ENCODE peak calls at places on chromosomes 6 and 20, in nine cellular contexts. One of them, this sample, is unnamed.

GRCh38 chr6:26363882-26364825 is 844 bp upstream of the BTN3A2 start:
- DNase-seq in heart right ventricle: no peak
- DNase-seq in bronchial epithelial cell: no peak
- DNase-seq in thyroid gland: no peak
- DNase-seq in kidney: no peak
- DNase-seq in psoas muscle: no peak
- DNase-seq in BJ: no peak
- DNase-seq in astrocyte of the spinal cord: peak
- DNase-seq in AG04449: no peak
- DNase-seq in this sample: no peak

GRCh38 chr6:119614138-119614537 is 264.6 kb upstream of the MAN1A1 start:
- DNase-seq in heart right ventricle: no peak
- DNase-seq in bronchial epithelial cell: no peak
- DNase-seq in thyroid gland: no peak
- DNase-seq in kidney: no peak
- DNase-seq in psoas muscle: no peak
- DNase-seq in BJ: no peak
- DNase-seq in astrocyte of the spinal cord: no peak
- DNase-seq in AG04449: no peak
- DNase-seq in this sample: no peak

GRCh38 chr20:9996944-9997343 is 37.8 kb upstream of the ANKEF1 start:
- DNase-seq in heart right ventricle: no peak
- DNase-seq in bronchial epithelial cell: peak
- DNase-seq in thyroid gland: no peak
- DNase-seq in kidney: no peak
- DNase-seq in psoas muscle: no peak
- DNase-seq in BJ: no peak
- DNase-seq in astrocyte of the spinal cord: no peak
- DNase-seq in AG04449: no peak
- DNase-seq in this sample: no peak

GRCh38 chr6:121965739-121966138 is 433.7 kb upstream of the HSF2 start:
- DNase-seq in heart right ventricle: no peak
- DNase-seq in bronchial epithelial cell: no peak
- DNase-seq in thyroid gland: no peak
- DNase-seq in kidney: no peak
- DNase-seq in psoas muscle: peak
- DNase-seq in BJ: no peak
- DNase-seq in astrocyte of the spinal cord: no peak
- DNase-seq in AG04449: no peak
- DNase-seq in this sample: no peak

GRCh38 chr6:151352410-151353399 is 38.7 kb downstream of the ZBTB2 start:
- DNase-seq in heart right ventricle: no peak
- DNase-seq in bronchial epithelial cell: no peak
- DNase-seq in thyroid gland: no peak
- DNase-seq in kidney: no peak
- DNase-seq in psoas muscle: no peak
- DNase-seq in BJ: no peak
- DNase-seq in astrocyte of the spinal cord: no peak
- DNase-seq in AG04449: no peak
- DNase-seq in this sample: no peak

GRCh38 chr6:158374020-158374419 is 61.8 kb downstream of the TULP4 start:
- DNase-seq in heart right ventricle: no peak
- DNase-seq in bronchial epithelial cell: no peak
- DNase-seq in thyroid gland: no peak
- DNase-seq in kidney: no peak
- DNase-seq in psoas muscle: no peak
- DNase-seq in BJ: no peak
- DNase-seq in astrocyte of the spinal cord: no peak
- DNase-seq in AG04449: no peak
- DNase-seq in this sample: no peak

GRCh38 chr6:43667245-43668150 is 20.1 kb downstream of the MRPS18A start:
- DNase-seq in heart right ventricle: peak
- DNase-seq in bronchial epithelial cell: peak
- DNase-seq in thyroid gland: peak
- DNase-seq in kidney: peak
- DNase-seq in psoas muscle: peak
- DNase-seq in BJ: no peak
- DNase-seq in astrocyte of the spinal cord: peak
- DNase-seq in AG04449: no peak
- DNase-seq in this sample: peak

GRCh38 chr6:26270903-26271639 is 93.9 kb upstream of the BTN3A2 start:
- DNase-seq in heart right ventricle: peak
- DNase-seq in bronchial epithelial cell: peak
- DNase-seq in thyroid gland: peak
- DNase-seq in kidney: peak
- DNase-seq in psoas muscle: no peak
- DNase-seq in BJ: peak
- DNase-seq in astrocyte of the spinal cord: peak
- DNase-seq in AG04449: no peak
- DNase-seq in this sample: peak

DNA sequence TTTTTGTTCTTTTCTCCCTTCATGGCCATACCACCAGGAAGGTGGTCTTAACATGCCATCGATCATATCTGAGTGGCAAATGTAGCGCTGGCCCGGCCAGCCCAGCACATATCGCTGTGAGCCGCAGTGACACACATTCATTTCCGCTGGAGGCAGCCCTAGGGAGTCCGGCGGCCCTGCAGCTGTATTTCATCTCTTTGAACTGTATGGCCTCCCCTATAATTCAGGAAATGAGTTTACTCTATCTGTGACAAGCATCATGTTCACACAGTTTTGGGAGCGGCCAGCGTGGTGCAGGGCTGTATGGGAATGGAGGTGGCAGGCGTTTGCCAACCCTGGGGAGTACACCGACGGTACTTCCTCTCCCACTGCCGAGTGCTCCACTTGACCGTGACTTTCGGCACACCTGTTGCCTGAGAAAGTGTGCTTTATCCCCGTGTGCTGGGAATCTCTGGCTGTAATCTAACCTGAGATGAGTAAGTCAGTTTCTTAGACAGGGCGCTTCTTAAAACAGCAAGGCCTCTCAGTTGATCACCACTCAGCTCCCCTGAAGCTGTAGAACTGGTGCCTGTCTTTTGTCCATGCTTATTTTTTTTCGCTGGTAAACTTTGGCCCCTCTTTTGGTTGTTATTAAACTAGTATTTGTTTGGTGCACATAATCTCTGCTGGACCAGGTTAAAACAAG is 257.1 kb upstream of the TAB2 start:
- DNase-seq in heart right ventricle: no peak
- DNase-seq in bronchial epithelial cell: no peak
- DNase-seq in thyroid gland: peak
- DNase-seq in kidney: peak
- DNase-seq in psoas muscle: no peak
- DNase-seq in BJ: no peak
- DNase-seq in astrocyte of the spinal cord: no peak
- DNase-seq in AG04449: no peak
- DNase-seq in this sample: no peak
- H3K4me3 ChIP-seq in heart right ventricle: no peak
- H3K4me3 ChIP-seq in bronchial epithelial cell: no peak
- H3K4me3 ChIP-seq in thyroid gland: no peak
- H3K4me3 ChIP-seq in kidney: no peak
- H3K4me3 ChIP-seq in psoas muscle: no peak
- H3K4me3 ChIP-seq in BJ: no peak
- H3K4me3 ChIP-seq in astrocyte of the spinal cord: no peak
- H3K4me3 ChIP-seq in AG04449: no peak
- H3K4me3 ChIP-seq in this sample: no peak

DNA sequence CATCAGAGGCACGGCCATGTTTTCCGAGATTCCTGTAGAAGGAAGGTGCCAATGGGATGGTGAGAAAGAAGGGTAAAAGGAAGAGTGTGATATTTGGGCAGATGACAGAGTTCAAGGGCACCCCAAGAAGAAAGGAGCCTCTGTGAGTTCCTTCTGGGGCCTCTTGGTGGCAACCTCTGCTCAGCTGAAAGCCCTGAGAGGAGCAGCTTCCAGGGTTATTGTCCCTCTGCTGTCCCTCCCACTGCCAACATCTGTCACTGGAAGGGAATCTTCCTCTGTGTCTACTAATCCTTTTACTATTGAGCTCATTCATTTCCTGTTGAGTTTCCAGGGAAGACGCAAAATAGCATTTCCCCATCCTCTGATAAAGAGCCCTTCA is 40.0 kb upstream of the KCNK16 start:
- DNase-seq in heart right ventricle: no peak
- DNase-seq in bronchial epithelial cell: no peak
- DNase-seq in thyroid gland: no peak
- DNase-seq in kidney: no peak
- DNase-seq in psoas muscle: no peak
- DNase-seq in BJ: no peak
- DNase-seq in astrocyte of the spinal cord: no peak
- DNase-seq in AG04449: no peak
- DNase-seq in this sample: no peak
- TF ChIP-seq CTCF in heart right ventricle: no peak
- TF ChIP-seq CTCF in bronchial epithelial cell: no peak
- TF ChIP-seq CTCF in thyroid gland: no peak
- TF ChIP-seq CTCF in kidney: no peak
- TF ChIP-seq CTCF in psoas muscle: no peak
- TF ChIP-seq CTCF in BJ: peak
- TF ChIP-seq CTCF in astrocyte of the spinal cord: peak
- TF ChIP-seq CTCF in AG04449: no peak
- TF ChIP-seq CTCF in this sample: peak

GRCh38 chr6:29627762-29628418 is 5.1 kb downstream of the GABBR1 start:
- DNase-seq in heart right ventricle: peak
- DNase-seq in bronchial epithelial cell: peak
- DNase-seq in thyroid gland: peak
- DNase-seq in kidney: peak
- DNase-seq in psoas muscle: peak
- DNase-seq in BJ: no peak
- DNase-seq in astrocyte of the spinal cord: peak
- DNase-seq in AG04449: no peak
- DNase-seq in this sample: peak

GRCh38 chr6:29631209-29631810 is 1.7 kb downstream of the GABBR1 start:
- DNase-seq in heart right ventricle: no peak
- DNase-seq in bronchial epithelial cell: no peak
- DNase-seq in thyroid gland: no peak
- DNase-seq in kidney: no peak
- DNase-seq in psoas muscle: no peak
- DNase-seq in BJ: no peak
- DNase-seq in astrocyte of the spinal cord: no peak
- DNase-seq in AG04449: no peak
- DNase-seq in this sample: no peak

GRCh38 chr6:29626948-29627761 is 5.8 kb downstream of the GABBR1 start:
- DNase-seq in heart right ventricle: no peak
- DNase-seq in bronchial epithelial cell: no peak
- DNase-seq in thyroid gland: no peak
- DNase-seq in kidney: no peak
- DNase-seq in psoas muscle: no peak
- DNase-seq in BJ: no peak
- DNase-seq in astrocyte of the spinal cord: no peak
- DNase-seq in AG04449: no peak
- DNase-seq in this sample: no peak

GRCh38 chr6:29629571-29629970 is 3.4 kb downstream of the GABBR1 start:
- DNase-seq in heart right ventricle: no peak
- DNase-seq in bronchial epithelial cell: no peak
- DNase-seq in thyroid gland: no peak
- DNase-seq in kidney: no peak
- DNase-seq in psoas muscle: no peak
- DNase-seq in BJ: no peak
- DNase-seq in astrocyte of the spinal cord: no peak
- DNase-seq in AG04449: no peak
- DNase-seq in this sample: no peak

DNA sequence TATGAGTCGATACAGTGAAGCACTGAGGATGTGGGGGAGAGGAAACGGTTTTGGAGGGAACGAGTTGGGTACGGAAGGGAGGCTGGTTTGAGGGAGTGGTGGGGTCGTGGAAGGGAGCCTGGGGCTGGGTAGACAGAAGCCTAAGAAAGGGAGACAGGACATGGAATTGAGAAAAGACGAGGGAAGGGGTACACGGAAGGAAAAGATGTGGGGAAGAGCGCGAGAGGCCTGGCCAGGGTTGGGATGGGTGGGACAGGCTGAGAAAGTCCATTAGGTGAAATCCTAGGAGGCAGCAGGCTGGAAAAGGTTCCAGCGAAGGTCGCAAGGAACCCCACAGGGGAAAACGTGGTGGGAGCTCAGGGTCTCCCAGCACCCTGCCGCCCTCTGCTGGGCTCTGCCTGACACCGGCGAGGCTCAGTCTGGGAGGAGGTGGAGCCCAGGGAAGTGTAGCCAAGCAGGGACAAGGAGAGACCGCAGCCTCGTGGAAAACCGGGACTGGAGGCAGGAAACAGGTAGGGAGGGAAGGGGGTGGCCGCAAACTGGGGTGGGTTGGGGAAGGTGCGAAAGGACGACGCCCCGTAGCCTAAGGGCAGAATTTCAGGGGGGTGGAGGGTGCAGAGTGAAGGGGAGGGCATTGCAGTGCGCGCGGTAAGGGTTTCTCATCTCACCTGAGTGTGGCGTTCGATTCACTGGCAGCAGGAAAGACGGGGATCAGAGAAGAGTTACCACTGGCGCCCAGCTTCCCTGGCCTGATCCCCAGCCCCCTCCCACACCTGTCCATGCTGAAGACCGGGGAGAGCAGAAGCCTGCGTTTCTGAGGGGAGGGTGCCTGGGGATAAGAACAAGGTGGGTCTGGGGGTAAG is 4.3 kb downstream of the GABBR1 start:
- DNase-seq in heart right ventricle: peak
- DNase-seq in bronchial epithelial cell: peak
- DNase-seq in thyroid gland: peak
- DNase-seq in kidney: peak
- DNase-seq in psoas muscle: peak
- DNase-seq in BJ: no peak
- DNase-seq in astrocyte of the spinal cord: peak
- DNase-seq in AG04449: no peak
- DNase-seq in this sample: peak
- H3K4me3 ChIP-seq in heart right ventricle: peak
- H3K4me3 ChIP-seq in bronchial epithelial cell: peak
- H3K4me3 ChIP-seq in thyroid gland: peak
- H3K4me3 ChIP-seq in kidney: peak
- H3K4me3 ChIP-seq in psoas muscle: peak
- H3K4me3 ChIP-seq in BJ: peak
- H3K4me3 ChIP-seq in astrocyte of the spinal cord: peak
- H3K4me3 ChIP-seq in AG04449: peak
- H3K4me3 ChIP-seq in this sample: peak

DNA sequence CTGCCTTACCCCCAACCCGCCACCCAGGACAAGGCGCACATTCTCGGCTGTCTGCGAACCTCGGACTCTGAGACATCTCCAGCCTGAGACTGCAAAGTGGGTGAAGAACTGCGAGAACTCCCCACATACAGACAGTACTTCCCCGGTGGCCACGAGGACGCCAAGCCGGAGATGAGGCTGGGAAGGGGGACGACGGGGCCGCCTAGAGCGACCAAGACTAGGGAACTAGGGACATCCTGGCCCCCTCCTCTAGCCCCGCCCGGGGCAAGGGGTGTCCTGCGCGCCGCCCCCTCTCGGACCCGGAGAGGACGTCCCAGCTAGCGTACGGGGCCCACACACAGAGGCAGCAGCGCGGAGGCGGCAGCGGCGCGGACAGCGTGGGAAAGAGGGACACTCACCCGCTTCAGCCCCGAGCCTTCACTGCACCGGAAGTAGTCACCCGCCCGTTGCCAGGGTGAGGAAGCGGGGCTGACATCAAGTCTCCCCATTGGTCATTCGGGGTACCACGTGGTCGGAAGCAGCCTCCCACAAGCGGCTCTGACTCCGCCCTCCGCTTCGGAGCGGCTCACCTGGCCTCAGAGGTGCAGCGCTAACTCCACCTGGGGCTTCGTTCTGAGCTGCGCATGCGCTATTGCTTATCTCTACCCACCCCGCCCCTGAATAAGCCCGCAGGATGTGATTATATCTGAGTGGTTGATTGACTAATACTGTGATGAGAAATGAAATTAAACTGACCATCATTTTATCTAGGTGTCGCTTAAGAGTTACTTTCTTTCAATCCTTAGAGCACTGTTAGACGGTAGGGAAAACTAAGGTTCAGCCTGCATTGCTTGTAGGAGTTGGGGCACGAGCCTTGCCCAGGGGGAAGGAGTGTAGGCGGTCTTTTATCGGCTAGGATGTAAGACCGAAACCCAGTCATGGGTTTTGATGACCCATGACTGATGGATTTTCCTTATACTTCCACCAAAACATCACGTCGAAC is at the start of gene TASP1:
- DNase-seq in heart right ventricle: peak
- DNase-seq in bronchial epithelial cell: peak
- DNase-seq in thyroid gland: peak
- DNase-seq in kidney: peak
- DNase-seq in psoas muscle: peak
- DNase-seq in BJ: peak
- DNase-seq in astrocyte of the spinal cord: peak
- DNase-seq in AG04449: peak
- DNase-seq in this sample: peak
- TF ChIP-seq CTCF in heart right ventricle: no peak
- TF ChIP-seq CTCF in bronchial epithelial cell: no peak
- TF ChIP-seq CTCF in thyroid gland: no peak
- TF ChIP-seq CTCF in kidney: no peak
- TF ChIP-seq CTCF in psoas muscle: no peak
- TF ChIP-seq CTCF in BJ: no peak
- TF ChIP-seq CTCF in astrocyte of the spinal cord: no peak
- TF ChIP-seq CTCF in AG04449: no peak
- TF ChIP-seq CTCF in this sample: no peak